ENCODE peak calls at places on chromosomes 11 and 22, in eight cellular contexts. Q is neural progenitor cell; W is stimulated activated CD4-positive, alpha-beta T cell treated with anti-CD3 and anti-CD28 coated beads, Interleukin-1b, Interleukin-23, amount 100 ng/mL, for 1 hour; A is naive thymus-derived CD4-positive, alpha-beta T cell; S is cardiac muscle cell; U is hippocampal formation; P is lower lobe of right lung; D is EL. G is an unnamed sample.

GRCh38 chr11:14119357-14119756 is 156.8 kb downstream of the SPON1 start:
- DNase-seq in Q (no peak), W (no peak), A (no peak), S (peak; percentile 9), U (no peak), P (no peak), D (no peak), G (no peak)

GRCh38 chr11:130916910-130917309 is 631 bp upstream of the SNX19 start:
- DNase-seq in Q (no peak), W (no peak), A (no peak), S (no peak), U (no peak), P (no peak), D (no peak), G (no peak)

GRCh38 chr11:85709983-85710382 is 24.0 kb upstream of the CCDC89 start:
- DNase-seq in Q (no peak), W (no peak), A (no peak), S (no peak), U (no peak), P (no peak), D (no peak), G (no peak)

GRCh38 chr11:44133335-44133946 is 38.0 kb downstream of the EXT2 start:
- DNase-seq in Q (peak; percentile 61), W (no peak), A (no peak), S (peak; percentile 69), U (peak; percentile 22), P (no peak), D (peak; percentile 49), G (peak; percentile 62)

GRCh38 chr11:65849366-65849765 is 8.6 kb downstream of the CFL1 start:
- DNase-seq in Q (no peak), W (no peak), A (no peak), S (no peak), U (no peak), P (no peak), D (peak; percentile 4), G (no peak)

GRCh38 chr22:41813726-41814410 is 13.4 kb downstream of the CCDC134 start:
- DNase-seq in Q (no peak), W (no peak), A (no peak), S (no peak), U (no peak), P (no peak), D (peak; percentile 41), G (no peak)

GRCh38 chr22:41094036-41094435 is 1.6 kb downstream of the EP300 start:
- DNase-seq in Q (peak; percentile 54), W (no peak), A (no peak), S (peak; percentile 25), U (peak; percentile 23), P (no peak), D (peak; percentile 53), G (peak; percentile 37)

GRCh38 chr22:36238348-36239149 is 778 bp downstream of the APOL2 start:
- DNase-seq in Q (no peak), W (no peak), A (no peak), S (peak; percentile 13), U (no peak), P (no peak), D (no peak), G (no peak)

GRCh38 chr11:126857860-126858808 is 142.4 kb downstream of the KIRREL3 start:
- DNase-seq in Q (no peak), W (no peak), A (no peak), S (no peak), U (no peak), P (no peak), D (no peak), G (peak; percentile 78)

GRCh38 chr11:63537293-63538101 is 889 bp downstream of the PLAAT4 start:
- DNase-seq in Q (no peak), W (no peak), A (no peak), S (no peak), U (peak; percentile 81), P (no peak), D (peak; percentile 31), G (peak; percentile 95)

GRCh38 chr11:120569903-120570302 is 58.4 kb downstream of the GRIK4 start:
- DNase-seq in Q (no peak), W (no peak), A (no peak), S (no peak), U (no peak), P (no peak), D (no peak), G (no peak)

GRCh38 chr11:118888398-118888797 is 4.7 kb downstream of the CXCR5 start:
- DNase-seq in Q (no peak), W (no peak), A (no peak), S (no peak), U (no peak), P (no peak), D (no peak), G (no peak)

GRCh38 chr22:30309981-30310672 is 16.6 kb downstream of the TBC1D10A start:
- DNase-seq in Q (no peak), W (no peak), A (peak; percentile 54), S (no peak), U (no peak), P (peak; percentile 71), D (no peak), G (no peak)

GRCh38 chr11:83023410-83023809 is 48.3 kb downstream of the RAB30 start:
- DNase-seq in Q (no peak), W (no peak), A (no peak), S (no peak), U (no peak), P (no peak), D (no peak), G (no peak)

GRCh38 chr11:13382751-13383150 is 80.3 kb downstream of the BTBD10 start:
- DNase-seq in Q (no peak), W (no peak), A (no peak), S (no peak), U (no peak), P (no peak), D (no peak), G (no peak)

GRCh38 chr22:50581031-50581949 is 1.4 kb downstream of the CHKB start:
- DNase-seq in Q (no peak), W (no peak), A (no peak), S (no peak), U (no peak), P (peak; percentile 49), D (no peak), G (no peak)

GRCh38 chr11:71153005-71153395 is 99.4 kb downstream of the SHANK2 start:
- DNase-seq in Q (no peak), W (no peak), A (no peak), S (no peak), U (no peak), P (no peak), D (peak; percentile 58), G (peak; percentile 43)

GRCh38 chr11:19060629-19061028 is at the start of gene MRGPRX2:
- DNase-seq in Q (no peak), W (no peak), A (no peak), S (no peak), U (no peak), P (no peak), D (no peak), G (no peak)

GRCh38 chr22:42138122-42138770 is 7.6 kb upstream of the CYP2D6 start:
- DNase-seq in Q (no peak), W (no peak), A (no peak), S (no peak), U (no peak), P (no peak), D (no peak), G (no peak)

GRCh38 chr11:44708063-44708462 is 18.7 kb upstream of the TSPAN18 start:
- DNase-seq in Q (no peak), W (no peak), A (no peak), S (no peak), U (no peak), P (no peak), D (no peak), G (no peak)

GRCh38 chr11:67372232-67372992 is 986 bp downstream of the CLCF1 start:
- DNase-seq in Q (peak; percentile 69), W (no peak), A (no peak), S (peak; percentile 50), U (no peak), P (peak; percentile 67), D (peak; percentile 24), G (no peak)

GRCh38 chr22:31846161-31847115 is 92.6 kb downstream of the DEPDC5 start:
- DNase-seq in Q (no peak), W (no peak), A (no peak), S (no peak), U (no peak), P (no peak), D (no peak), G (peak; percentile 72)

GRCh38 chr11:1308745-1309497 is 511 bp downstream of the TOLLIP start:
- DNase-seq in Q (no peak), W (no peak), A (peak; percentile 35), S (no peak), U (no peak), P (no peak), D (no peak), G (no peak)

GRCh38 chr22:24731786-24732185 is 42.7 kb downstream of the PIWIL3 start:
- DNase-seq in Q (no peak), W (no peak), A (no peak), S (no peak), U (no peak), P (no peak), D (no peak), G (no peak)

GRCh38 chr11:112693781-112694180 is 267.4 kb upstream of the NCAM1 start:
- DNase-seq in Q (no peak), W (no peak), A (no peak), S (no peak), U (no peak), P (no peak), D (no peak), G (no peak)

GRCh38 chr22:46297151-46297819 is 615 bp downstream of the GTSE1 start:
- DNase-seq in Q (peak; percentile 67), W (no peak), A (no peak), S (peak; percentile 43), U (no peak), P (peak; percentile 52), D (peak; percentile 72), G (peak; percentile 27)

GRCh38 chr11:21040615-21041014 is 371.2 kb downstream of the NELL1 start:
- DNase-seq in Q (no peak), W (no peak), A (no peak), S (no peak), U (no peak), P (no peak), D (no peak), G (no peak)

GRCh38 chr22:43255299-43255698 is 68.4 kb upstream of the TTLL12 start:
- DNase-seq in Q (no peak), W (no peak), A (no peak), S (no peak), U (no peak), P (no peak), D (no peak), G (no peak)

GRCh38 chr11:8775341-8776133 is 92.9 kb downstream of the RPL27A start:
- DNase-seq in Q (no peak), W (no peak), A (no peak), S (no peak), U (no peak), P (no peak), D (peak; percentile 36), G (no peak)

GRCh38 chr11:441418-442274 is at the start of gene ANO9:
- DNase-seq in Q (peak; percentile 59), W (no peak), A (peak; percentile 66), S (peak; percentile 17), U (no peak), P (peak; percentile 80), D (no peak), G (no peak)

GRCh38 chr11:130314184-130314748 is 451 bp downstream of the ZBTB44 start:
- DNase-seq in Q (peak; percentile 81), W (peak; percentile 40), A (peak; percentile 62), S (peak; percentile 68), U (peak; percentile 59), P (peak; percentile 76), D (peak; percentile 55), G (peak; percentile 40)